ENCODE peak calls at places on chromosomes 5 and 9, in four cellular contexts. O is fibroblast of mammary gland, I is vagina, A is lower lobe of right lung. W is an unnamed sample.

GRCh38 chr9:96183751-96184150 is 118.2 kb downstream of the HSD17B3 start:
- DNase-seq in O (no peak), I (no peak), A (no peak), W (no peak)

GRCh38 chr5:54556136-54556535 is 38.6 kb downstream of the SNX18 start:
- DNase-seq in O (no peak), I (no peak), A (no peak), W (no peak)

GRCh38 chr9:29798599-29798998 is 2225.3 kb upstream of the C9orf72 start:
- DNase-seq in O (no peak), I (no peak), A (no peak), W (no peak)

GRCh38 chr9:114538241-114538640 is 33.0 kb upstream of the WHRN start:
- DNase-seq in O (no peak), I (no peak), A (no peak), W (no peak)

GRCh38 chr9:109812818-109813281 is 32.9 kb downstream of the PALM2AKAP2 start:
- DNase-seq in O (no peak), I (no peak), A (no peak), W (no peak)

GRCh38 chr5:15267966-15268365 is 232.0 kb upstream of the FBXL7 start:
- DNase-seq in O (no peak), I (no peak), A (no peak), W (no peak)

GRCh38 chr5:78065663-78066062 is 228.8 kb downstream of the AP3B1 start:
- DNase-seq in O (peak; percentile 1), I (no peak), A (no peak), W (no peak)

GRCh38 chr9:115396071-115396529 is 278.1 kb upstream of the TNC start:
- DNase-seq in O (no peak), I (no peak), A (no peak), W (no peak)

GRCh38 chr5:64505769-64506566 is at the start of gene RGS7BP:
- DNase-seq in O (peak; percentile 4), I (no peak), A (peak; percentile 46), W (no peak)

GRCh38 chr5:84623034-84623433 is 238.4 kb upstream of the EDIL3 start:
- DNase-seq in O (no peak), I (no peak), A (no peak), W (no peak)

DNA sequence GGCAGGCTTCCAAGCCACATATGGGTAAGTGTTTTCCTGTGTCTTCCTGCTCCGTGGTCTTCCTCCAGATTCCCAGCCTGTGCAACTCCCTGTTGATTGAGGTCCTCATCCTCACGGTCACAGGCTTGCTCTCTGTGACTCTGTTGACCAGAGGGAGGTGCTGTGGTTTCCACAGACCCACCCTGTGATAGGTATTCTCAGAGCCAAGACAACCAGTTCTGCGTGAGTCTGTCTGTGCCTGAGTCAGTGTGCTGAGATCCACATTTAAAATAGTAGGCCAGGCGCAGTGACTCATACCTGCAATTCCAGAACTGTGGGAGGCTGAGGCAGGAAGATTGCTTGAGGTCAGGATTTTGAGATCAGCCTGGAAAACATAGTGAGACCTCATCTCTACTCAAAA is 388.1 kb upstream of the IRX2 start:
- DNase-seq in O (no peak), I (no peak), A (no peak), W (no peak)
- TF ChIP-seq CTCF in O (no peak), I (no peak), A (no peak), W (no peak)

GRCh38 chr9:136264046-136264802 is 18.6 kb upstream of the QSOX2 start:
- DNase-seq in O (no peak), I (no peak), A (no peak), W (no peak)
- TF ChIP-seq CTCF in O (no peak), I (no peak), A (no peak), W (no peak)

GRCh38 chr5:65721775-65722574 is at the start of the genes NLN and SGTB:
- DNase-seq in O (peak; percentile 61), I (no peak), A (peak; percentile 91), W (peak; percentile 64)
- TF ChIP-seq CTCF in O (no peak), I (no peak), A (no peak), W (no peak)

GRCh38 chr9:14086495-14086894 is 227.4 kb downstream of the NFIB start:
- DNase-seq in O (no peak), I (no peak), A (no peak), W (no peak)

GRCh38 chr9:14092344-14092743 is 221.6 kb downstream of the NFIB start:
- DNase-seq in O (no peak), I (no peak), A (no peak), W (no peak)

GRCh38 chr9:14084867-14085266 is 229.1 kb downstream of the NFIB start:
- DNase-seq in O (no peak), I (no peak), A (no peak), W (no peak)

GRCh38 chr9:14089051-14089798 is 224.7 kb downstream of the NFIB start:
- DNase-seq in O (no peak), I (no peak), A (no peak), W (no peak)

DNA sequence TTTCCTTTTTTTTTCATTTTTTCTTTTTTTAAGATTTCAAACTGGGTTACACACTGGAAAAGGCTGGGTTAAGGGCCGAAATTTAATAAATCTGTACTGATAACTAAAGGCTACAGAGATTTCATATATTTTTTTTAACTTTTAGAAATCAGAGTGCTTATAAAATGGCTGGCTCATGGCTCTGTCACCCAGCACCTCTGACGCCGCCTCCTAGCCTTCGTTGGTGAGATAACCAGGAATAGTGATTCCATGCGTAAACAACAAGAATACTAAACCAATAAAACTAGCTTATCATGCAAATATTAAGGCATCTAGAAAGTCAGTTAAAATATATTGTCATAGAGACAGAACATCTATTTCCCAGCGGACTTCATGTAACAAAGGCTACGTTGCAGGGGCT is 226.4 kb downstream of the NFIB start:
- DNase-seq in O (no peak), I (no peak), A (no peak), W (no peak)
- TF ChIP-seq CTCF in O (no peak), I (no peak), A (no peak), W (no peak)

GRCh38 chr9:22241611-22242010 is 205.0 kb upstream of the DMRTA1 start:
- DNase-seq in O (no peak), I (no peak), A (no peak), W (no peak)

GRCh38 chr9:22241024-22241423 is 205.6 kb upstream of the DMRTA1 start:
- DNase-seq in O (no peak), I (no peak), A (no peak), W (no peak)

GRCh38 chr9:22240619-22241018 is 206.0 kb upstream of the DMRTA1 start:
- DNase-seq in O (peak; percentile 80), I (no peak), A (no peak), W (no peak)

GRCh38 chr9:22238809-22239684 is 207.6 kb upstream of the DMRTA1 start:
- DNase-seq in O (peak; percentile 70), I (no peak), A (no peak), W (no peak)

GRCh38 chr9:22244141-22245011 is 202.2 kb upstream of the DMRTA1 start:
- DNase-seq in O (peak; percentile 65), I (no peak), A (no peak), W (no peak)
- TF ChIP-seq CTCF in O (peak; percentile 71), I (peak; percentile 2), A (peak; percentile 45), W (no peak)

DNA sequence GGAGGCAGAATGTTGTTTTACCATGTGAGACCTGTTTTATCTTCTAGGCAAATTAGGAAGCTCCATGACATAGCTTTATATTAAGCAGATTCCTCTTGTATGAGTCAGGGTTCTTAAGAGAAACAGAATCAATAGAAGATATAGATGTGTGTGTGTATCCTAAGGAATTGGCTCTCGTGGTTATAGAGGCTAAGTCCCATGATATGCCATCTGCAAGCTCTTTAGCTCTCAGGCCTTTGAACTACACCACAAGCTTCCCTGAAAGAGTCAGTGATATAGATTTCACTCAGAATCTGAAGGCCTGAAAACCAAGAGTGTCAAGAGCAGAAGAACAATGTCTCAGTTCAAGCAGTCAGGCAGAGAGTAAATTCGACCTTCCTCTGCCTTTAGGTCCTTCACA is 365.8 kb upstream of the ZNF608 start:
- DNase-seq in O (peak; percentile 33), I (no peak), A (no peak), W (no peak)
- TF ChIP-seq CTCF in O (no peak), I (no peak), A (no peak), W (no peak)

DNA sequence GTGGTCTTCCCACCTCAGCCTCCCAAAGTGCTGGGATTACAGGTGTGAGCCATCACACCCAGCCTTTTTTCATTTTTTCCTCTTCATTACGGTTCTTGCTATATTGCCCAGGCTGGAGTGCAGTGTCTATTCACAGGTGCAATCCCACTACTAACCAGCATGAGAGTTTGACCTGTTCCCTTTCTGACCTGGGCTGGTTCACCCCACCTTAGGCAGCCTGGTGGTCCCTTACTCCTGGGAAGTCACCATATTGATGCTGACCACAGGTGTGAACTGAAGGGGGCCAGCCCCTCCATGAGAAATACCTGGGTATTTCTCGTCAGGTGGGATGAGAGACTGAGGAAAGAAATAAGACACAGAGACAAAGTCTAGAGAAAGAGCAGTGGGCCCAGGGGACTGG is 2.4 kb downstream of the PDE6A start:
- DNase-seq in O (no peak), I (no peak), A (no peak), W (no peak)
- TF ChIP-seq CTCF in O (no peak), I (no peak), A (no peak), W (no peak)

DNA sequence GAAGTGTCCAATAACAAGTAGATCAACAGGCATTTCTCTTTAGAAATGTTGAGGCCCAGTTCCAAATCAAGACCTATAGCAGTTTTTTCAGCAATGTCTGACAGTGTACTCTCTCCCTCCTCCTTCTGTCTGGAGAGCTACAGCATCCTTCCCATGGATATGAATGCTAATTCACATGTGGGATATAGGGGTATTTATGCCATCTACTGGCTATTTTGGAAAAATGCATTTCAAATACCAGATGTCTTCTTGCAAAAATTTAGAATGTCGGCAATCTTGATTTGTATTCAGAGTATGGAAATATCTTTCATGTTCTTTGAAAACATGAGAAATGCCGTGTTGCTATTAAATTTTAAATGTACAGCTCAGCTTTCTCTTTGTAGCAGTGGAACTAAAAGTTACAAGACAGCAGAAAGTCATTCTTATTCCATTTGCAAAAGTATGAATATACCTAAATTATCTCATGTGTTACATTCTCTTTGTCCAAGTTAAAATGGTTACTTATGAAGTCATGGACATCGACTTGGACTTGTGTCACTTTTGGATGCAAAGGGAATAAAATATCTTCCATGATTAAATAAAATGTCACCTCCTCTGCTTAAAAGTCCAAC is 647.8 kb downstream of the TAF11L14 start:
- DNase-seq in O (peak; percentile 63), I (no peak), A (no peak), W (no peak)
- TF ChIP-seq CTCF in O (peak; percentile 59), I (no peak), A (peak; percentile 48), W (no peak)

GRCh38 chr5:179008667-179009066 is 13.5 kb upstream of the GRM6 start:
- DNase-seq in O (no peak), I (no peak), A (no peak), W (no peak)
- TF ChIP-seq CTCF in O (peak; percentile 26), I (no peak), A (no peak), W (no peak)

W was measured in omental fat pad.